ENCODE peak calls at places on chromosomes 12 and 14, in seven cellular contexts. L, X, N, Y, Q, S and V are unnamed samples.

GRCh38 chr12:100254876-100255275 is 12.0 kb downstream of the DEPDC4 start:
- DNase-seq in N (no peak), S (no peak), L (no peak), X (no peak), Y (peak), Q (no peak), V (no peak)

GRCh38 chr12:102005256-102005655 is 56.5 kb downstream of the WASHC3 start:
- DNase-seq in X (no peak), N (no peak), L (no peak), S (no peak), Y (no peak), Q (no peak), V (no peak)

GRCh38 chr14:100305446-100306255 is 593 bp downstream of the SLC25A29 start:
- DNase-seq in N (no peak), Y (no peak), S (peak), Q (peak), L (no peak), X (no peak), V (peak)

GRCh38 chr12:92886131-92886530 is 43.0 kb downstream of the EEA1 start:
- DNase-seq in S (no peak), Q (no peak), Y (peak), N (no peak), L (no peak), X (no peak), V (no peak)

GRCh38 chr12:46455648-46456352 is 83.2 kb upstream of the SLC38A2 start:
- DNase-seq in L (no peak), S (no peak), Q (no peak), X (no peak), Y (no peak), N (peak), V (no peak)

GRCh38 chr12:16184691-16185090 is 92.8 kb downstream of the SLC15A5 start:
- DNase-seq in X (no peak), Q (no peak), N (no peak), Y (peak), S (no peak), L (no peak), V (no peak)

GRCh38 chr12:6332459-6332858 is 9.4 kb downstream of the TNFRSF1A start:
- DNase-seq in N (no peak), S (no peak), X (no peak), L (peak), Q (no peak), Y (peak), V (no peak)

GRCh38 chr12:123573870-123574269 is 10.5 kb upstream of the TMED2 start:
- DNase-seq in Q (no peak), S (no peak), N (no peak), Y (no peak), L (no peak), X (no peak), V (no peak)

GRCh38 chr12:8420506-8420905 is 35.3 kb upstream of the CLEC6A start:
- DNase-seq in Q (no peak), X (no peak), S (no peak), Y (no peak), L (no peak), N (no peak), V (no peak)

GRCh38 chr12:40055227-40055579 is 50.7 kb downstream of the SLC2A13 start:
- DNase-seq in N (no peak), Y (no peak), S (no peak), X (no peak), L (peak), Q (no peak), V (no peak)

GRCh38 chr12:11651785-11652184 is 2.3 kb downstream of the ETV6 start:
- DNase-seq in Y (no peak), Q (no peak), N (no peak), S (no peak), X (no peak), L (no peak), V (no peak)

GRCh38 chr14:25622752-25623151 is 572.8 kb upstream of the STXBP6 start:
- DNase-seq in Y (no peak), S (no peak), N (no peak), Q (no peak), X (no peak), L (no peak), V (no peak)

GRCh38 chr14:24843494-24843893 is 206.5 kb downstream of the STXBP6 start:
- DNase-seq in X (no peak), N (no peak), Q (no peak), S (no peak), L (no peak), Y (no peak), V (no peak)

GRCh38 chr12:98817779-98818178 is 172.7 kb downstream of the APAF1 start:
- DNase-seq in S (no peak), L (no peak), Q (no peak), N (no peak), Y (no peak), X (no peak), V (no peak)

GRCh38 chr14:92511472-92512247 is 1.9 kb upstream of the RIN3 start:
- DNase-seq in L (peak), S (no peak), Y (peak), Q (no peak), X (no peak), N (peak), V (no peak)

GRCh38 chr12:107461222-107461980 is 224.2 kb upstream of the PWP1 start:
- DNase-seq in L (peak), N (no peak), Y (peak), X (no peak), Q (no peak), S (no peak), V (no peak)

GRCh38 chr14:81400202-81400678 is at the start of gene STON2:
- DNase-seq in L (peak), N (peak), X (no peak), Y (peak), Q (no peak), S (no peak), V (no peak)

GRCh38 chr14:60645191-60645590 is 4.1 kb downstream of the SIX1 start:
- DNase-seq in L (no peak), S (no peak), N (no peak), X (no peak), Y (no peak), Q (no peak), V (no peak)
- H3K27ac ChIP-seq in L (no peak), S (no peak), N (no peak), X (no peak), Y (no peak), Q (no peak), V (no peak)

DNA sequence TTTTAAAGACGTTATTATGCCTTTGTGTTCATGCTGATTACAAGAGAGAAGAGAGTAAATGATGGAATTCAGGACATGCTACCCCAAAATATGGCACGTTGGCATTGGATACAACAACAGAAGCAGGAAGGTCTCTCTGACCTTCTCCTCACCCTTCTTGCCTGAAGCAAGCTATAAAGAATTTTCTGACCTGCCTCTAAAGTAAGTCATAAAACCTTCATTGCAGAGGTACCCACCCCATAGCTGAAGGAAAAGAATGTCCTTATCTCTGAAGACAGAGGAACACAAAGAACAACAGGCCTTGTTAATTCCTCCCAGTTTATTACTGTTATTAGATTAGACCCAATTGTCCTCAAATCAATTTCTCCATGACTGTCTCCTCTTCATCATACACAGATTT is 176.2 kb downstream of the FBXL14 start:
- DNase-seq in S (no peak), Y (no peak), Q (no peak), L (no peak), X (no peak), N (no peak), V (no peak)
- H3K27ac ChIP-seq in S (no peak), Y (no peak), Q (no peak), L (no peak), X (no peak), N (no peak), V (no peak)

DNA sequence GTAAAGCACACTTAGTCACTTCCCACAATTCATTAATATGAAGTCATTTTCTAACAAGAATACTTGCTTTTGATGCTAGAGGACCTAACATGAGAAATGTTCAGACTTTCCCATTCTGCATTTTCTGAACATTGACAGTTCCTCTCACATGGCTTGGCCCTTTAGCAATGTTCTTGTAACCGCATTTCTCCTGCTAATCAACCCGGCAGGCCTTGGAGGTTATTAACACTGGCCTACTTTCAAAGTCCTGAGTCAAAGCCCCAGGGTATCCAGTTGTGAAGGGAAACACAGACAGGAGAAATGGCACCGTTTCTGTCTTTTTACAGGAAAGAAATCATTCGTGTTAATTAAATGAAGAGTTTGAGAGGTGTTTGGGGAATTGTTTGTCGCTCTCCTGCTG is 446.4 kb upstream of the MIS18BP1 start:
- DNase-seq in N (no peak), X (no peak), Y (no peak), L (no peak), S (no peak), Q (no peak), V (no peak)
- H3K27ac ChIP-seq in N (no peak), X (no peak), Y (no peak), L (no peak), S (no peak), Q (no peak), V (no peak)

DNA sequence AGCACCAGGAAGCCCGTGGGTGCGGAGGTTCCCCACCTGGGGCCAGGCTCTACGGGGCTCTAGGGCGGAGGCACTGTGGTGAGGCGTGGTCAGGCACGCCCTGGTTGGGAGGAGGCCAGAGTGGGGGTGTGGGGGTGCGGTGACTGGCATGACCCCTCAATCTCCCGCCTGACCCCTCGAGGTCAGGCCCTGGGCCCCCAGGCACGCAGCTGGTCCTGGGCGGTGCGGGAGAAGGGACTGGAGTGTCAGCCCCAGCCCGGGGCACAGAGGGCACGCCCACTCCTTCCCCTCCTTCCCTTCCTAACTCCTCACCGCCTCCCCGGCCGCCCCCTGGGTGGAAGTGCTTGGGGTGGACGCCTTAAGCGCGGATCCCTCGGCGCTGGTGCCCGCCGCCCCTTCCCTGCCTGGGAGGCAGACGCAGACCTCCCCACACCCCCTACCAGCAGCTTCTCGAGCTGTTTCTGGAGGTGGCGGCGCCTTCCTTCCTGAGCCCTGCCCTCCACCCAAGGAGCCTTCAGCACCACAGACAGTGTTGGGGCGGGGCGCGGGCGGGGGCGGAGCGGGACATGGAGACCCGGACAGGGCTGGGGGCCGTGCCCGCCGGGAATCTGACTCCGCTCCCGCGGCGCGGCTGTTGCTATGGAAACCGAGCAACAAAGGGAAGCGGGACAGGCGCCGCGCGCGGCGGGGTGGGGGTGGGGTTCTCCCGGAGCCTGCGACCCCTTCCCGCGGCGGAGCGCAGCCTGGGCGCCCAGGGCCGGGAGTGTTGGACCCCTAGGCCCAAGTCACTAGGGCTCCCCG is 744 bp upstream of the CRIP2 start:
- DNase-seq in Y (peak), S (peak), L (peak), N (peak), Q (peak), X (peak), V (peak)
- H3K27ac ChIP-seq in Y (peak), S (no peak), L (peak), N (peak), Q (peak), X (peak), V (no peak)

GRCh38 chr12:13417516-13417915 is 221.0 kb downstream of the EMP1 start:
- DNase-seq in S (no peak), N (no peak), Q (no peak), X (no peak), Y (no peak), L (no peak), V (no peak)
- H3K27ac ChIP-seq in S (no peak), N (no peak), Q (no peak), X (no peak), Y (no peak), L (no peak), V (no peak)

GRCh38 chr14:35368993-35369392 is 35.6 kb downstream of the NFKBIA start:
- DNase-seq in L (no peak), X (no peak), S (no peak), N (no peak), Y (no peak), Q (no peak), V (no peak)
- H3K27ac ChIP-seq in L (no peak), X (no peak), S (no peak), N (no peak), Y (peak), Q (no peak), V (no peak)

GRCh38 chr14:77111021-77111420 is 13.0 kb downstream of the CIPC start:
- DNase-seq in S (no peak), X (no peak), Q (no peak), L (no peak), Y (peak), N (no peak), V (no peak)
- H3K27ac ChIP-seq in S (no peak), X (no peak), Q (no peak), L (no peak), Y (no peak), N (no peak), V (no peak)

DNA sequence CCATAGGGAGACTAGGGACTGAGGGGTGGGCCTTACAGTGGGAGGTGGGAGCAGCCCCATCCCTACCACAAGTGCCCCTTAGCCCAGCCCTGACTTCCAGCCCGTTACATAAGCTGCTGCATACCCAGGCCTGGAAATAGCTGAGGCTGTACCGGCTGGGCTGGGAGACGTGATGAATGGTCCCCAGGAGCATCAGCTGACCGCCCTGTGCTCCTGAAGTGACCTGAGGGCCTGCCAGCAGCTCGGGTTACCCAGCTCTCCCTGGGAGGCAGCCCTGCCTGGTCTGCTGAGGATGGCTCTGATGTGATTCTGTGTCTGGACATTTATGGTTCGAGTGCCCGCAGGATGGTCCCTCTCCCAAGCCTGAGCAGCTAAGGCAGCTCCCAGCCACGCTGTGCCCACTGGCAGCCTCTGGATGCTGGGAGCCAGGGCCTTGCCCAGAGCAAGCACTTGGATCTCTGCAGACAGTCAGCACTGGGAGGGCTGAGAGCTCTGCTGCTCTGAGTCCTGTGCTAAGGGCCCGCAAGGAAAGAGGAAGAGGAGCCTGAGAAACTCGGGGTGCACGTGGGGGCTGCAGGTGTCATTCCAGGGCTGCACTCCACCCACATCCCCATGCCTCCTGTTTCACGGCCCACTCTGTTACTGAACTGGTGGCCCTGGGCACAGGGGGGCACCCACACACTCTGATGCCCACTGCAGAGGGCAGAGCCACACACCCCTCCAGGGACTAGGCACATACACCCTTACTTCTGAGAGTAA is 20.5 kb downstream of the TAMALIN start:
- DNase-seq in L (no peak), X (no peak), N (no peak), S (no peak), Y (no peak), Q (no peak), V (no peak)
- H3K27ac ChIP-seq in L (no peak), X (no peak), N (no peak), S (no peak), Y (peak), Q (no peak), V (no peak)